ENCODE peak calls at places on chromosome 6, in five cellular contexts. I is glutamatergic neuron, L is GM23338, O is hepatocyte, S is breast epithelium. X is an unnamed sample.

GRCh38 chr6:112116215-112116614 is 28.8 kb downstream of the FAM229B start:
- DNase-seq in L (peak), O (no peak), I (no peak), S (no peak), X (no peak)

GRCh38 chr6:50062051-50062450 is 12.3 kb upstream of the DEFB112 start:
- DNase-seq in O (no peak), S (no peak), I (no peak), L (peak), X (no peak)

GRCh38 chr6:34149831-34150400 is 4.0 kb upstream of the GRM4 start:
- DNase-seq in I (no peak), L (no peak), O (no peak), S (no peak), X (no peak)

GRCh38 chr6:69164564-69165252 is 529.6 kb downstream of the ADGRB3 start:
- DNase-seq in I (no peak), O (no peak), S (no peak), L (peak), X (no peak)

GRCh38 chr6:162709431-162709830 is 18.1 kb downstream of the PRKN start:
- DNase-seq in S (no peak), I (no peak), O (no peak), L (no peak), X (no peak)

GRCh38 chr6:47135772-47136171 is 93.6 kb upstream of the ADGRF1 start:
- DNase-seq in S (no peak), L (peak), O (peak), I (no peak), X (peak)

GRCh38 chr6:149455028-149455732 is 29.6 kb downstream of the ZC3H12D start:
- DNase-seq in S (no peak), L (no peak), O (no peak), I (no peak), X (no peak)

GRCh38 chr6:146931214-146931613 is 273.0 kb upstream of the STXBP5 start:
- DNase-seq in L (no peak), O (no peak), S (no peak), I (no peak), X (no peak)

GRCh38 chr6:144661101-144661806 is 376.1 kb downstream of the UTRN start:
- DNase-seq in S (no peak), I (no peak), L (peak), O (peak), X (no peak)

DNA sequence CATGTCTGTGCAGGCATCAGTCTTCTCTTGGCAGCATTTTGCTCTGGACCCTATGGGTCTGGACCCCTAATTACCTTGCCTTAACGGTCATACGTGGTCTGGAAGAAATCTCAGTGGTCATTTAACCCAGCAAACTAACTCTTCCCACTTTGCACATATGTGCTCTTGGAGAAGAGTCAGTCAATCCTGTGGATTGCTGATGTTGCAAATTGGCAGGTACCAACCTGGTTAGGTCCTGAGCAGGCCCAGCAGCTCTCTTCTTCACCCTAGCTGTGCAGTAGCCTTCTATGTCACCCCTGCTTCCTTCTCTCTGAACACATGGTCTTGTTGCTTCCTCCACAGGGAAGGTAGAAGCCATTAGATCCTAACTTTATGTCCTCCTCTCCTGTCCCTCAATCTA is 1.6 kb downstream of the CEP43 start:
- DNase-seq in I (no peak), S (no peak), L (no peak), O (no peak), X (no peak)
- TF ChIP-seq CTCF in I (no peak), S (no peak), L (no peak), O (no peak), X (no peak)

GRCh38 chr6:105500693-105501092 is 97.8 kb upstream of the PREP start:
- DNase-seq in I (no peak), L (peak), S (no peak), O (no peak), X (no peak)
- TF ChIP-seq CTCF in I (no peak), L (peak), S (no peak), O (no peak), X (no peak)

GRCh38 chr6:35624341-35625070 is 64.2 kb downstream of the FKBP5 start:
- DNase-seq in O (no peak), L (peak), I (no peak), S (no peak), X (no peak)
- TF ChIP-seq CTCF in O (no peak), L (peak), I (no peak), S (no peak), X (peak)

GRCh38 chr6:44246663-44247337 is at the start of gene HSP90AB1:
- DNase-seq in O (peak), L (peak), S (peak), I (peak), X (peak)

GRCh38 chr6:44248579-44248978 is 1.7 kb downstream of the HSP90AB1 start:
- DNase-seq in L (no peak), S (no peak), O (no peak), I (no peak), X (no peak)

GRCh38 chr6:44245391-44245911 is 1.4 kb upstream of the HSP90AB1 start:
- DNase-seq in S (no peak), L (no peak), I (no peak), O (no peak), X (no peak)

GRCh38 chr6:44247338-44248302 is 719 bp downstream of the HSP90AB1 start:
- DNase-seq in I (peak), L (peak), S (peak), O (peak), X (no peak)

GRCh38 chr6:44245912-44246662 is 814 bp upstream of the HSP90AB1 start:
- DNase-seq in L (peak), O (peak), I (peak), S (peak), X (no peak)
- TF ChIP-seq CTCF in L (no peak), O (peak), I (no peak), S (no peak), X (peak)

GRCh38 chr6:106510090-106510970 is 119.0 kb downstream of the RTN4IP1 start:
- DNase-seq in I (peak), O (peak), S (peak), L (peak), X (no peak)

GRCh38 chr6:106512048-106512957 is 117.0 kb downstream of the RTN4IP1 start:
- DNase-seq in S (peak), O (peak), L (peak), I (peak), X (no peak)

GRCh38 chr6:106512958-106513480 is 116.3 kb downstream of the RTN4IP1 start:
- DNase-seq in S (no peak), I (no peak), L (no peak), O (no peak), X (no peak)

GRCh38 chr6:106509420-106510089 is 119.7 kb downstream of the RTN4IP1 start:
- DNase-seq in I (peak), L (peak), S (no peak), O (no peak), X (no peak)

GRCh38 chr6:106511274-106512047 is 117.8 kb downstream of the RTN4IP1 start:
- DNase-seq in O (peak), S (peak), L (peak), I (peak), X (no peak)
- TF ChIP-seq CTCF in O (no peak), S (no peak), L (no peak), I (no peak), X (no peak)

DNA sequence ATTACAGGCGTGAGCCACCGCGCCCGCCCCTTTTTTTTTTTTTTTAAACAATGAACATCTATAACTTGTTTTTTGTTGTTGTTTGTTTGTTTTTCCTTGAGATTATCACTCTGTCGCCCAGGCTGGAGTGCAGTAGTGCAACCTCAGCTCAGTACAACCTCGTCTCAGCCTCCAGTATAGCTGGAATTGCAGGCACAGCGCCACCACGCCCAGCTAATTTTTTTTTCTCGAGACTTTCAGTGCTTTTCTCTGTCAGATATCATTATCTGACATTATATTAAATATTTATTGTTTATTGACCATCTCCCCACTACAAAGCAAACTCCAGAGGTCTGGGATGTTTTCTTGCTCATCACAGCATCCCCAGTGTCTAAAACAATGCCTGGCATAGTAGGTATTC is 2.3 kb upstream of the DLK2 start:
- DNase-seq in L (no peak), I (no peak), O (peak), S (no peak), X (no peak)
- TF ChIP-seq CTCF in L (peak), I (no peak), O (peak), S (no peak), X (no peak)